ENCODE peak calls at places on chromosomes 3 and 15, in seven cellular contexts. A, X, U, R, Q, J and I are unnamed samples.
A peak's percentile ranks its signal among the peaks of the same experiment; 100 is the strongest.

GRCh38 chr15:44554934-44555723 is 18.2 kb downstream of the EIF3J start:
- DNase-seq in A (no peak), X (peak; percentile 42), U (no peak), R (no peak), Q (no peak), J (no peak), I (no peak)

GRCh38 chr15:71812966-71813722 is 2.8 kb downstream of the NR2E3 start:
- DNase-seq in A (no peak), X (no peak), U (no peak), R (no peak), Q (no peak), J (no peak), I (no peak)

GRCh38 chr15:31328425-31328998 is 1.9 kb downstream of the KLF13 start:
- DNase-seq in A (no peak), X (peak; percentile 72), U (no peak), R (no peak), Q (no peak), J (peak; percentile 54), I (no peak)

GRCh38 chr3:38542401-38543298 is 46.5 kb downstream of the EXOG start:
- DNase-seq in A (no peak), X (peak; percentile 36), U (no peak), R (no peak), Q (no peak), J (no peak), I (no peak)

GRCh38 chr15:64841258-64842098 is at the start of gene PLEKHO2:
- DNase-seq in A (peak; percentile 87), X (peak; percentile 97), U (peak; percentile 91), R (peak; percentile 89), Q (peak; percentile 53), J (peak; percentile 97), I (peak; percentile 85)

GRCh38 chr3:149527531-149528343 is 53.2 kb downstream of the TM4SF4 start:
- DNase-seq in A (no peak), X (no peak), U (no peak), R (no peak), Q (no peak), J (no peak), I (no peak)

GRCh38 chr3:143201870-143202269 is 82.3 kb downstream of the CHST2 start:
- DNase-seq in A (no peak), X (no peak), U (no peak), R (no peak), Q (no peak), J (no peak), I (no peak)

GRCh38 chr3:51282931-51283330 is 102.2 kb upstream of the MANF start:
- DNase-seq in A (no peak), X (no peak), U (no peak), R (no peak), Q (no peak), J (no peak), I (no peak)

GRCh38 chr3:127030328-127031045 is 47.6 kb downstream of the PLXNA1 start:
- DNase-seq in A (no peak), X (no peak), U (no peak), R (no peak), Q (no peak), J (no peak), I (no peak)

GRCh38 chr3:127185268-127185667 is 7.7 kb upstream of the PRR23E start:
- DNase-seq in A (no peak), X (no peak), U (no peak), R (no peak), Q (no peak), J (no peak), I (no peak)

GRCh38 chr3:63390831-63391230 is 112.7 kb downstream of the SYNPR start:
- DNase-seq in A (no peak), X (no peak), U (no peak), R (no peak), Q (no peak), J (no peak), I (no peak)

GRCh38 chr15:101723161-101723873 is 956 bp downstream of the TARS3 start:
- DNase-seq in A (no peak), X (peak; percentile 22), U (no peak), R (peak; percentile 20), Q (peak; percentile 82), J (no peak), I (no peak)

DNA sequence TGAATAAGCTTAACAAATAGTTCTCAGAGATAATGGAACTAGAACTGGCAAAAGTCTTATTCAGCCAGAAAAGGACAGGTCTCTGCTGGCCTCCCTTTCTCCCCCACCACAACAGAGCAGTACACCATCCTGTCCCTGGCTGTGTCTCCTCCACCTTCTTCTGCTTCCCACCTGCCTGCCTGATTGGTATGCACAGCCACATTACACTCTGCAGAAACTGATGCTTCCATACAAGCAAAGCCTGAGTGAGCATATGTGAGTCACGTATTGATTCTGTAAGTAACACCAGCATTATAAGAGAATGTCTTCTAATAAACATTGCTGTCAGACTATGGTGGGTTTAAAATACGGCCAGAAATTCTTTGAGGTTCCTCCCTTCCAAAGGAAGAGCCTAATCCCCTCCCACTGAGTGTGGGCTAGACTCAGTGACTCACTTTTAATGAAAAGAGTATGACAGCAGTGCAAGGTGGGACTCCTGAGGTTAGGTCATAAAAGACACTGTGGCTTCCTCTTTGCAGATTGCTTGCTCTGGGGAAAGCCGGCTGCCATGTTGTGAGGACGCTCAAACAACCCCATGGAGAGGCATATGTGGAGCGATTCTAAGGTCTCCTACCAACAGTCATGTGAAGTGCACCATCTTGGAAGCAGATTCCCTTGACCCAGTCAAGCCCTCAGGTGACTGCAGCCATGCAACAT is 44.4 kb downstream of the ANXA2 start:
- DNase-seq in A (no peak), X (no peak), U (no peak), R (no peak), Q (no peak), J (no peak), I (no peak)
- TF ChIP-seq TAF1 in A (no peak), X (no peak), U (no peak), R (no peak), Q (no peak), J (no peak), I (no peak)

GRCh38 chr3:120441776-120442175 is 9.0 kb downstream of the FSTL1 start:
- DNase-seq in A (no peak), X (no peak), U (no peak), R (no peak), Q (no peak), J (no peak), I (no peak)

GRCh38 chr3:120445654-120446053 is 5.1 kb downstream of the FSTL1 start:
- DNase-seq in A (no peak), X (no peak), U (no peak), R (no peak), Q (no peak), J (no peak), I (no peak)

GRCh38 chr3:120440762-120441161 is 10.0 kb downstream of the FSTL1 start:
- DNase-seq in A (no peak), X (no peak), U (no peak), R (no peak), Q (no peak), J (no peak), I (no peak)

GRCh38 chr3:120440001-120440703 is 10.6 kb downstream of the FSTL1 start:
- DNase-seq in A (no peak), X (no peak), U (no peak), R (no peak), Q (no peak), J (no peak), I (no peak)

GRCh38 chr3:120442975-120443517 is 7.7 kb downstream of the FSTL1 start:
- DNase-seq in A (no peak), X (no peak), U (no peak), R (no peak), Q (no peak), J (peak; percentile 8), I (no peak)
- TF ChIP-seq TAF1 in A (no peak), X (no peak), U (no peak), R (no peak), Q (no peak), J (no peak), I (no peak)

DNA sequence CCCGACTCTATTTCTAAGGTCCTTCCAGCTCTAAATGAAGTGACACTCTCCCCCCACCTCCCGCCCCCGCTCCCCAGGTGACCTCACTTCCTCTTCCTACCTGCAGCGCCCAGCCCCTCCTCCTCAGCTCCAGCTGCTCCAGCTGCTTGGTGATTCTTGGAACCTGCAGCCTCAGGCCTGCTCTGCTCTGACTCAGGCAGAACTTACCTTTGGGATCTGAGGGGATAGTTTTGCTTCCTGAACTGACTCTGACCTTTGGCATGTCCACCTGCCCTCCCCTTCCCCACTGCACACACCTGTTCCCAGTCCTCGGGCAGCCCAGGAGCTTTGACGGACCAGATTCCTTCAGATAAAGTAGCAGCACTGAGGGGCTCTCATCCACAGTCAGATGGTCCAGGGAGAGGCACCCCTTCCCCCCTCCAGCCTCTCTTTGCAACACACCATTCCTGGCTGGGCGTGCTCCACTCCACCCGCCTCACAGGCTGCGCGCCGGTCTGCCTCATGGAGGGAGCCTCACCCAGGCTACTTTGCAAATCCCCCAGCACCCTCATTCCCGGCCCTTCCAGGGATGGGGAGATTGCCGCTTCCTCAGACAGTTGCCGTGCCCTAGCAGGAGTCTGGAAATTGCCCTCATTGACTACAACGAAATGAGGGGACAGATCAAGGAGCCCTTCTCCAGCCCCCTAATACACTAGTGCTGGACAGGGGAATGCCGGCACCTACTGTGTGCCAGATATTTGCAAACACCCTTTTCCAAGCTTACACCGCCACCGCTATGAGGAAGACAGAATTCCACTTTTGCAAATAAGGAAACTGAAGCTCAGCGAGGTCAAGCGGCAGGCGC is 695 bp upstream of the C15orf39 start:
- DNase-seq in A (peak; percentile 63), X (no peak), U (peak; percentile 53), R (no peak), Q (no peak), J (peak; percentile 50), I (peak; percentile 57)
- TF ChIP-seq TAF1 in A (no peak), X (no peak), U (no peak), R (no peak), Q (no peak), J (no peak), I (no peak)

GRCh38 chr3:4399476-4399875 is 67.6 kb downstream of the SUMF1 start:
- DNase-seq in A (no peak), X (no peak), U (no peak), R (no peak), Q (no peak), J (no peak), I (no peak)

GRCh38 chr3:4398906-4399305 is 68.2 kb downstream of the SUMF1 start:
- DNase-seq in A (no peak), X (no peak), U (no peak), R (no peak), Q (no peak), J (no peak), I (no peak)

GRCh38 chr3:4396006-4396405 is 71.1 kb downstream of the SUMF1 start:
- DNase-seq in A (no peak), X (no peak), U (no peak), R (no peak), Q (no peak), J (no peak), I (no peak)

GRCh38 chr3:4396599-4396998 is 70.5 kb downstream of the SUMF1 start:
- DNase-seq in A (no peak), X (no peak), U (no peak), R (no peak), Q (no peak), J (no peak), I (no peak)

DNA sequence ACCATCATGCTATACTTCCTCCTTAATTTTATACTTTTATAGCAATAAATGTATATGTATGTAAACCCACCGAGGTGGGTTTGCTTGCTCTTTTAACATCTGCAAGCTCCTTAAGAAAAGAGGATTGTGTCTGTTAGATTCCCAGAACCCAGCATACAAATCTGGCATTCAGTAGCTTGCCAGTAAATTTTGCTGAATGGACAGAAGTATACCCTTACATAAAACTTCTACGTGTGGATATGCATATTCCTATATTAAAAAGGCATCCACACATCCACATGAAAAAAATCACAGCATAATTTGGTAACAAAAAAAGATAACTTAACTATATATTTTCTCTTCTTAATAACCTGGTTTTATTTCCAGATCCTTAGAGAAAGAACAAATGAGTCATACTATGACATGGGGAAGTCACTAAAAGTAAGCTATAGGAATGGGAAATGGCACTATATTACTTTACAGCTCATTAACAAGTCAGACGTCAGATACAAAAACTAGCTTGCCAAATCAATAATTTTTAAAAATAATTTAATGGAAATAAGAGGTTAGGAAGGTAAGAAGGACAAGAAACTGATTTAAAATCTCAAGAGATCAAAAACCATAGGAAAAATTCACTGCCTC is 68.8 kb downstream of the SUMF1 start:
- DNase-seq in A (no peak), X (no peak), U (no peak), R (no peak), Q (no peak), J (no peak), I (no peak)
- TF ChIP-seq TAF1 in A (no peak), X (no peak), U (no peak), R (no peak), Q (no peak), J (no peak), I (no peak)